ENCODE peak calls at places on chromosomes 3 and 15, in nine cellular contexts. Y is anterior cingulate cortex; Z is HTR-8/SVneo; E is tibial nerve; L is renal cortical epithelial cell; T is GM23248; S is stimulated activated CD4-positive, alpha-beta T cell treated with anti-CD3 and anti-CD28 coated beads, Interleukin-12 subunit alpha, Interleukin-12 subunit beta, amount 100 ng/mL, for 4 hours; M is RCC 7860; W is activated T-helper 1 cell treated with anti-CD3 and anti-CD28 coated beads, Interleukin-12 subunit alpha, Interleukin-12 subunit beta, Interleukin-2, Interleukin-4 antibody, amounts not matched to agents 30 ng/mL and 10 ng/mL and 1 ng/mL, durations not matched to agents 14 hours and 24 hours and 36 hours. I is an unnamed sample.
A peak's percentile ranks its signal among the peaks of the same experiment; 100 is the strongest.

GRCh38 chr15:60179786-60180391 is 175.8 kb downstream of the FOXB1 start:
- DNase-seq in Y (peak; percentile 0), Z (peak; percentile 30), E (peak; percentile 31), L (peak; percentile 50), T (peak; percentile 70), S (peak; percentile 2), M (peak; percentile 17), W (no peak), I (peak; percentile 47)

GRCh38 chr3:51705276-51706020 is 1.4 kb upstream of the GRM2 start:
- DNase-seq in Y (no peak), Z (no peak), E (no peak), L (no peak), T (no peak), S (no peak), M (no peak), W (no peak), I (no peak)

GRCh38 chr3:52020796-52021195 is 25.1 kb upstream of the RPL29 start:
- DNase-seq in Y (no peak), Z (no peak), E (no peak), L (no peak), T (no peak), S (no peak), M (no peak), W (no peak), I (no peak)

GRCh38 chr3:126418256-126418530 is 23.5 kb downstream of the CFAP100 start:
- DNase-seq in Y (no peak), Z (no peak), E (no peak), L (no peak), T (no peak), S (no peak), M (no peak), W (no peak), I (no peak)

GRCh38 chr3:161349529-161350278 is 21.6 kb downstream of the SPTSSB start:
- DNase-seq in Y (no peak), Z (peak; percentile 25), E (no peak), L (peak; percentile 100), T (peak; percentile 91), S (no peak), M (peak; percentile 52), W (no peak), I (peak; percentile 93)

GRCh38 chr15:60428935-60429334 is 31.1 kb upstream of the ANXA2 start:
- DNase-seq in Y (no peak), Z (no peak), E (no peak), L (no peak), T (no peak), S (no peak), M (no peak), W (no peak), I (no peak)

GRCh38 chr3:196388946-196389345 is 43.3 kb downstream of the UBXN7 start:
- DNase-seq in Y (no peak), Z (no peak), E (no peak), L (no peak), T (no peak), S (no peak), M (no peak), W (no peak), I (no peak)

GRCh38 chr3:29925150-29925549 is 644.3 kb downstream of the RBMS3 start:
- DNase-seq in Y (no peak), Z (no peak), E (no peak), L (no peak), T (peak; percentile 65), S (no peak), M (no peak), W (no peak), I (no peak)

GRCh38 chr3:42801048-42801620 is 3.2 kb downstream of the HIGD1A start:
- DNase-seq in Y (no peak), Z (no peak), E (no peak), L (no peak), T (no peak), S (no peak), M (no peak), W (no peak), I (no peak)

GRCh38 chr3:129119365-129120100 is 2.1 kb downstream of the RAB43 start:
- DNase-seq in Y (no peak), Z (no peak), E (no peak), L (peak; percentile 31), T (peak; percentile 11), S (no peak), M (no peak), W (no peak), I (no peak)

GRCh38 chr3:133717424-133717823 is 28.8 kb upstream of the TF start:
- DNase-seq in Y (no peak), Z (no peak), E (no peak), L (no peak), T (no peak), S (no peak), M (no peak), W (no peak), I (no peak)

GRCh38 chr3:194161181-194162045 is 25.5 kb downstream of the HES1 start:
- DNase-seq in Y (peak; percentile 19), Z (no peak), E (no peak), L (no peak), T (no peak), S (no peak), M (no peak), W (no peak), I (no peak)

GRCh38 chr15:69973102-69973714 is 124.5 kb downstream of the TLE3 start:
- DNase-seq in Y (no peak), Z (peak; percentile 77), E (no peak), L (peak; percentile 68), T (peak; percentile 65), S (no peak), M (peak; percentile 34), W (peak; percentile 11), I (peak; percentile 66)

GRCh38 chr15:26069204-26069603 is 206.1 kb upstream of the ATP10A start:
- DNase-seq in Y (no peak), Z (no peak), E (no peak), L (no peak), T (no peak), S (no peak), M (no peak), W (no peak), I (no peak)

GRCh38 chr15:66704783-66705113 is 2.7 kb downstream of the SMAD6 start:
- DNase-seq in Y (no peak), Z (no peak), E (no peak), L (no peak), T (peak; percentile 47), S (no peak), M (no peak), W (no peak), I (no peak)

I was measured in M059J.